ENCODE peak calls at places on chromosome 11, in five cellular contexts. One of them, this sample, is unnamed.

GRCh38 chr11:64844330-64845124 is at the start of gene CDC42BPG:
- DNase-seq in SK-MEL-5: peak; percentile 44
- DNase-seq in suprapubic skin: peak; percentile 80
- DNase-seq in NCI-H446: no peak
- DNase-seq in activated T-helper 1 cell treated with Interleukin-2 at 50 U/mL for 16 hours: peak; percentile 70
- DNase-seq in this sample: no peak

GRCh38 chr11:60194511-60194910 is 11.6 kb upstream of the MS4A6A start:
- DNase-seq in suprapubic skin: no peak
- DNase-seq in activated T-helper 1 cell treated with Interleukin-2 at 50 U/mL for 16 hours: no peak
- DNase-seq in SK-MEL-5: no peak
- DNase-seq in NCI-H446: no peak
- DNase-seq in this sample: no peak

GRCh38 chr11:57982763-57983162 is 40.9 kb upstream of the OR9Q1 start:
- DNase-seq in SK-MEL-5: no peak
- DNase-seq in suprapubic skin: no peak
- DNase-seq in activated T-helper 1 cell treated with Interleukin-2 at 50 U/mL for 16 hours: no peak
- DNase-seq in NCI-H446: no peak
- DNase-seq in this sample: no peak

GRCh38 chr11:83157755-83158473 is 983 bp downstream of the PCF11 start:
- DNase-seq in NCI-H446: peak; percentile 69
- DNase-seq in activated T-helper 1 cell treated with Interleukin-2 at 50 U/mL for 16 hours: peak; percentile 17
- DNase-seq in suprapubic skin: peak; percentile 81
- DNase-seq in SK-MEL-5: peak; percentile 63
- DNase-seq in this sample: no peak

GRCh38 chr11:123439616-123440015 is 9.5 kb downstream of the GRAMD1B start:
- DNase-seq in SK-MEL-5: no peak
- DNase-seq in suprapubic skin: no peak
- DNase-seq in activated T-helper 1 cell treated with Interleukin-2 at 50 U/mL for 16 hours: no peak
- DNase-seq in NCI-H446: no peak
- DNase-seq in this sample: no peak

GRCh38 chr11:100525635-100526034 is 161.5 kb upstream of the ARHGAP42 start:
- DNase-seq in NCI-H446: no peak
- DNase-seq in activated T-helper 1 cell treated with Interleukin-2 at 50 U/mL for 16 hours: no peak
- DNase-seq in suprapubic skin: no peak
- DNase-seq in SK-MEL-5: peak; percentile 42
- DNase-seq in this sample: no peak

GRCh38 chr11:115241899-115242298 is 262.3 kb downstream of the CADM1 start:
- DNase-seq in SK-MEL-5: no peak
- DNase-seq in activated T-helper 1 cell treated with Interleukin-2 at 50 U/mL for 16 hours: no peak
- DNase-seq in suprapubic skin: no peak
- DNase-seq in NCI-H446: no peak
- DNase-seq in this sample: no peak

GRCh38 chr11:69317401-69318092 is 23.6 kb downstream of the MYEOV start:
- DNase-seq in activated T-helper 1 cell treated with Interleukin-2 at 50 U/mL for 16 hours: no peak
- DNase-seq in NCI-H446: no peak
- DNase-seq in suprapubic skin: no peak
- DNase-seq in SK-MEL-5: no peak
- DNase-seq in this sample: no peak

GRCh38 chr11:18617688-18618340 is 16.3 kb downstream of the SPTY2D1 start:
- DNase-seq in suprapubic skin: no peak
- DNase-seq in NCI-H446: no peak
- DNase-seq in SK-MEL-5: no peak
- DNase-seq in activated T-helper 1 cell treated with Interleukin-2 at 50 U/mL for 16 hours: no peak
- DNase-seq in this sample: no peak

GRCh38 chr11:86523738-86524602 is 148.4 kb downstream of the ME3 start:
- DNase-seq in SK-MEL-5: no peak
- DNase-seq in NCI-H446: no peak
- DNase-seq in activated T-helper 1 cell treated with Interleukin-2 at 50 U/mL for 16 hours: no peak
- DNase-seq in suprapubic skin: no peak
- DNase-seq in this sample: no peak

GRCh38 chr11:66121453-66121852 is 51.4 kb downstream of the PACS1 start:
- DNase-seq in activated T-helper 1 cell treated with Interleukin-2 at 50 U/mL for 16 hours: no peak
- DNase-seq in suprapubic skin: no peak
- DNase-seq in NCI-H446: no peak
- DNase-seq in SK-MEL-5: no peak
- DNase-seq in this sample: no peak

GRCh38 chr11:5291207-5291838 is 10.4 kb downstream of the OR51B4 start:
- DNase-seq in NCI-H446: no peak
- DNase-seq in suprapubic skin: no peak
- DNase-seq in activated T-helper 1 cell treated with Interleukin-2 at 50 U/mL for 16 hours: no peak
- DNase-seq in SK-MEL-5: peak; percentile 68
- DNase-seq in this sample: no peak

GRCh38 chr11:2855162-2855561 is 30.4 kb downstream of the CDKN1C start:
- DNase-seq in SK-MEL-5: no peak
- DNase-seq in activated T-helper 1 cell treated with Interleukin-2 at 50 U/mL for 16 hours: no peak
- DNase-seq in suprapubic skin: no peak
- DNase-seq in NCI-H446: no peak
- DNase-seq in this sample: no peak

GRCh38 chr11:75467881-75468280 is 34.9 kb upstream of the KLHL35 start:
- DNase-seq in SK-MEL-5: no peak
- DNase-seq in suprapubic skin: no peak
- DNase-seq in activated T-helper 1 cell treated with Interleukin-2 at 50 U/mL for 16 hours: no peak
- DNase-seq in NCI-H446: no peak
- DNase-seq in this sample: no peak

GRCh38 chr11:116719102-116719501 is 53.7 kb downstream of the BUD13 start:
- DNase-seq in activated T-helper 1 cell treated with Interleukin-2 at 50 U/mL for 16 hours: no peak
- DNase-seq in suprapubic skin: no peak
- DNase-seq in NCI-H446: no peak
- DNase-seq in SK-MEL-5: no peak
- DNase-seq in this sample: no peak

GRCh38 chr11:76799061-76799804 is 16.1 kb downstream of the TSKU start:
- DNase-seq in suprapubic skin: peak; percentile 94
- DNase-seq in NCI-H446: no peak
- DNase-seq in activated T-helper 1 cell treated with Interleukin-2 at 50 U/mL for 16 hours: peak; percentile 64
- DNase-seq in SK-MEL-5: peak; percentile 61
- DNase-seq in this sample: peak; percentile 10

GRCh38 chr11:66727282-66727882 is 1.6 kb downstream of the SPTBN2 start:
- DNase-seq in NCI-H446: no peak
- DNase-seq in SK-MEL-5: peak; percentile 2
- DNase-seq in activated T-helper 1 cell treated with Interleukin-2 at 50 U/mL for 16 hours: no peak
- DNase-seq in suprapubic skin: no peak
- DNase-seq in this sample: no peak

GRCh38 chr11:8812438-8812837 is 98.6 kb upstream of the AKIP1 start:
- DNase-seq in activated T-helper 1 cell treated with Interleukin-2 at 50 U/mL for 16 hours: no peak
- DNase-seq in SK-MEL-5: peak; percentile 76
- DNase-seq in NCI-H446: no peak
- DNase-seq in suprapubic skin: peak; percentile 84
- DNase-seq in this sample: no peak

GRCh38 chr11:70290341-70291065 is 20.0 kb downstream of the PPFIA1 start:
- DNase-seq in NCI-H446: no peak
- DNase-seq in suprapubic skin: no peak
- DNase-seq in SK-MEL-5: no peak
- DNase-seq in activated T-helper 1 cell treated with Interleukin-2 at 50 U/mL for 16 hours: no peak
- DNase-seq in this sample: no peak

GRCh38 chr11:114563077-114563476 is 3.4 kb upstream of the NXPE1 start:
- DNase-seq in activated T-helper 1 cell treated with Interleukin-2 at 50 U/mL for 16 hours: no peak
- DNase-seq in SK-MEL-5: no peak
- DNase-seq in suprapubic skin: no peak
- DNase-seq in NCI-H446: no peak
- DNase-seq in this sample: no peak

GRCh38 chr11:96102664-96103068 is 178.8 kb upstream of the MTMR2 start:
- DNase-seq in NCI-H446: no peak
- DNase-seq in suprapubic skin: no peak
- DNase-seq in activated T-helper 1 cell treated with Interleukin-2 at 50 U/mL for 16 hours: no peak
- DNase-seq in SK-MEL-5: no peak
- DNase-seq in this sample: no peak

GRCh38 chr11:119365071-119365591 is 16.4 kb downstream of the USP2 start:
- DNase-seq in suprapubic skin: no peak
- DNase-seq in SK-MEL-5: no peak
- DNase-seq in activated T-helper 1 cell treated with Interleukin-2 at 50 U/mL for 16 hours: no peak
- DNase-seq in NCI-H446: no peak
- DNase-seq in this sample: no peak

GRCh38 chr11:117997436-117998200 is 11.4 kb downstream of the IL10RA start:
- DNase-seq in SK-MEL-5: no peak
- DNase-seq in NCI-H446: no peak
- DNase-seq in suprapubic skin: no peak
- DNase-seq in activated T-helper 1 cell treated with Interleukin-2 at 50 U/mL for 16 hours: no peak
- DNase-seq in this sample: no peak

GRCh38 chr11:9219572-9219971 is 45.6 kb downstream of the DENND5A start:
- DNase-seq in activated T-helper 1 cell treated with Interleukin-2 at 50 U/mL for 16 hours: no peak
- DNase-seq in NCI-H446: no peak
- DNase-seq in SK-MEL-5: no peak
- DNase-seq in suprapubic skin: no peak
- DNase-seq in this sample: no peak

GRCh38 chr11:46247664-46248063 is 29.8 kb upstream of the CREB3L1 start:
- DNase-seq in suprapubic skin: no peak
- DNase-seq in NCI-H446: peak; percentile 58
- DNase-seq in SK-MEL-5: peak; percentile 74
- DNase-seq in activated T-helper 1 cell treated with Interleukin-2 at 50 U/mL for 16 hours: no peak
- DNase-seq in this sample: no peak

GRCh38 chr11:84905411-84905810 is 721.7 kb downstream of the DLG2 start:
- DNase-seq in NCI-H446: no peak
- DNase-seq in suprapubic skin: no peak
- DNase-seq in activated T-helper 1 cell treated with Interleukin-2 at 50 U/mL for 16 hours: no peak
- DNase-seq in SK-MEL-5: peak; percentile 1
- DNase-seq in this sample: no peak

GRCh38 chr11:31493235-31493634 is 16.2 kb downstream of the IMMP1L start:
- DNase-seq in NCI-H446: no peak
- DNase-seq in suprapubic skin: no peak
- DNase-seq in activated T-helper 1 cell treated with Interleukin-2 at 50 U/mL for 16 hours: no peak
- DNase-seq in SK-MEL-5: no peak
- DNase-seq in this sample: no peak

GRCh38 chr11:79414644-79415317 is 26.0 kb downstream of the TENM4 start:
- DNase-seq in activated T-helper 1 cell treated with Interleukin-2 at 50 U/mL for 16 hours: no peak
- DNase-seq in suprapubic skin: no peak
- DNase-seq in SK-MEL-5: no peak
- DNase-seq in NCI-H446: no peak
- DNase-seq in this sample: no peak

GRCh38 chr11:114183041-114183511 is 113.1 kb upstream of the NNMT start:
- DNase-seq in activated T-helper 1 cell treated with Interleukin-2 at 50 U/mL for 16 hours: peak; percentile 56
- DNase-seq in suprapubic skin: no peak
- DNase-seq in SK-MEL-5: no peak
- DNase-seq in NCI-H446: no peak
- DNase-seq in this sample: no peak

GRCh38 chr11:131041331-131042040 is 125.2 kb upstream of the SNX19 start:
- DNase-seq in activated T-helper 1 cell treated with Interleukin-2 at 50 U/mL for 16 hours: no peak
- DNase-seq in suprapubic skin: no peak
- DNase-seq in SK-MEL-5: no peak
- DNase-seq in NCI-H446: no peak
- DNase-seq in this sample: no peak

GRCh38 chr11:4030197-4030596 is 64.4 kb upstream of the RRM1 start:
- DNase-seq in suprapubic skin: no peak
- DNase-seq in NCI-H446: no peak
- DNase-seq in SK-MEL-5: no peak
- DNase-seq in activated T-helper 1 cell treated with Interleukin-2 at 50 U/mL for 16 hours: no peak
- DNase-seq in this sample: no peak

GRCh38 chr11:120536091-120536796 is 24.7 kb downstream of the GRIK4 start:
- DNase-seq in SK-MEL-5: no peak
- DNase-seq in activated T-helper 1 cell treated with Interleukin-2 at 50 U/mL for 16 hours: no peak
- DNase-seq in NCI-H446: no peak
- DNase-seq in suprapubic skin: no peak
- DNase-seq in this sample: no peak

GRCh38 chr11:134282121-134283045 is 6.2 kb downstream of the GLB1L3 start:
- DNase-seq in NCI-H446: no peak
- DNase-seq in SK-MEL-5: no peak
- DNase-seq in suprapubic skin: no peak
- DNase-seq in activated T-helper 1 cell treated with Interleukin-2 at 50 U/mL for 16 hours: no peak
- DNase-seq in this sample: no peak

GRCh38 chr11:48063424-48063978 is 83.1 kb downstream of the PTPRJ start:
- DNase-seq in SK-MEL-5: no peak
- DNase-seq in activated T-helper 1 cell treated with Interleukin-2 at 50 U/mL for 16 hours: no peak
- DNase-seq in NCI-H446: no peak
- DNase-seq in suprapubic skin: no peak
- DNase-seq in this sample: no peak

GRCh38 chr11:123129920-123130319 is 65.1 kb downstream of the CLMP start:
- DNase-seq in activated T-helper 1 cell treated with Interleukin-2 at 50 U/mL for 16 hours: no peak
- DNase-seq in SK-MEL-5: no peak
- DNase-seq in suprapubic skin: no peak
- DNase-seq in NCI-H446: no peak
- DNase-seq in this sample: no peak

GRCh38 chr11:100739636-100740035 is 52.5 kb downstream of the ARHGAP42 start:
- DNase-seq in NCI-H446: no peak
- DNase-seq in activated T-helper 1 cell treated with Interleukin-2 at 50 U/mL for 16 hours: no peak
- DNase-seq in suprapubic skin: no peak
- DNase-seq in SK-MEL-5: peak; percentile 87
- DNase-seq in this sample: no peak

GRCh38 chr11:92311616-92312449 is 87.2 kb downstream of the FAT3 start:
- DNase-seq in activated T-helper 1 cell treated with Interleukin-2 at 50 U/mL for 16 hours: no peak
- DNase-seq in NCI-H446: no peak
- DNase-seq in suprapubic skin: no peak
- DNase-seq in SK-MEL-5: no peak
- DNase-seq in this sample: no peak

GRCh38 chr11:119262668-119263351 is 54.1 kb downstream of the MCAM start:
- DNase-seq in SK-MEL-5: peak; percentile 10
- DNase-seq in activated T-helper 1 cell treated with Interleukin-2 at 50 U/mL for 16 hours: no peak
- DNase-seq in suprapubic skin: no peak
- DNase-seq in NCI-H446: no peak
- DNase-seq in this sample: no peak

GRCh38 chr11:83823461-83824025 is 537.4 kb upstream of the CCDC90B start:
- DNase-seq in suprapubic skin: no peak
- DNase-seq in activated T-helper 1 cell treated with Interleukin-2 at 50 U/mL for 16 hours: no peak
- DNase-seq in NCI-H446: no peak
- DNase-seq in SK-MEL-5: no peak
- DNase-seq in this sample: no peak